ENCODE peak calls at places on chromosomes 3 and 15, in seven cellular contexts. N is CD8-positive, alpha-beta T cell; U is prostate gland; Z is transverse colon; S is tibial artery; Q is neural progenitor cell; Y is Peyer's patch. G is an unnamed sample.

GRCh38 chr3:10365316-10365715 is 44.4 kb upstream of the SEC13 start:
- DNase-seq in U (no peak), Z (no peak), N (no peak), Y (no peak), Q (no peak), S (no peak), G (no peak)

GRCh38 chr15:52290329-52290728 is 5.3 kb downstream of the MYO5C start:
- DNase-seq in U (no peak), Z (no peak), Y (no peak), N (no peak), Q (no peak), S (no peak), G (no peak)

GRCh38 chr3:175932586-175932985 is 1073.5 kb downstream of the NAALADL2 start:
- DNase-seq in Y (no peak), Q (no peak), N (no peak), S (no peak), U (no peak), Z (no peak), G (no peak)

GRCh38 chr3:187286467-187287059 is 5.0 kb downstream of the MASP1 start:
- DNase-seq in Q (no peak), S (no peak), Y (no peak), U (no peak), Z (no peak), N (no peak), G (no peak)

GRCh38 chr3:8555705-8556314 is 54.2 kb downstream of the LMCD1 start:
- DNase-seq in U (no peak), Z (no peak), N (no peak), Y (no peak), Q (no peak), S (no peak), G (no peak)

GRCh38 chr3:14646589-14647413 is 4.8 kb upstream of the CCDC174 start:
- DNase-seq in Y (no peak), Q (peak; percentile 7), Z (no peak), U (no peak), N (no peak), S (no peak), G (no peak)

GRCh38 chr15:70376929-70377691 is 279.4 kb upstream of the TLE3 start:
- DNase-seq in Q (peak; percentile 42), Y (no peak), S (peak; percentile 68), U (no peak), N (no peak), Z (peak; percentile 3), G (peak; percentile 67)

GRCh38 chr3:44962606-44963393 is 13.2 kb downstream of the ZDHHC3 start:
- DNase-seq in Z (no peak), U (no peak), S (no peak), Q (no peak), N (no peak), Y (no peak), G (no peak)

GRCh38 chr3:10093678-10094077 is 14.4 kb downstream of the FANCD2OS start:
- DNase-seq in Z (no peak), N (no peak), S (no peak), U (no peak), Q (no peak), Y (no peak), G (no peak)

GRCh38 chr3:25281041-25281842 is 146.8 kb upstream of the RARB start:
- DNase-seq in Z (no peak), Q (peak; percentile 37), Y (no peak), N (no peak), U (no peak), S (no peak), G (no peak)

GRCh38 chr15:74373056-74373650 is 5.7 kb upstream of the CYP11A1 start:
- DNase-seq in Y (no peak), Z (no peak), N (no peak), S (no peak), Q (no peak), U (no peak), G (no peak)

GRCh38 chr3:23112491-23112890 is 90.6 kb upstream of the UBE2E2 start:
- DNase-seq in Z (peak; percentile 46), U (peak; percentile 10), N (no peak), Y (no peak), S (peak; percentile 28), Q (peak; percentile 15), G (no peak)

GRCh38 chr15:67042490-67043181 is 22.8 kb upstream of the SMAD3 start:
- DNase-seq in Z (no peak), N (no peak), S (no peak), Y (no peak), Q (no peak), U (no peak), G (peak; percentile 1)

GRCh38 chr15:31387483-31388118 is 61.0 kb downstream of the KLF13 start:
- DNase-seq in Y (peak; percentile 51), U (peak; percentile 80), N (peak; percentile 49), Z (no peak), Q (no peak), S (no peak), G (peak; percentile 97)

GRCh38 chr3:46271209-46271608 is 28.9 kb downstream of the CCR3 start:
- DNase-seq in Q (no peak), Z (no peak), S (no peak), U (peak; percentile 25), N (no peak), Y (no peak), G (no peak)

GRCh38 chr15:32730677-32731654 is 13.2 kb downstream of the GREM1 start:
- DNase-seq in S (no peak), Y (peak; percentile 82), N (no peak), U (peak; percentile 56), Q (peak; percentile 61), Z (peak; percentile 89), G (peak; percentile 67)

GRCh38 chr3:49023775-49024174 is 1.9 kb downstream of the NDUFAF3 start:
- DNase-seq in Q (no peak), S (no peak), U (no peak), Z (no peak), N (no peak), Y (no peak), G (no peak)

GRCh38 chr3:9793161-9793781 is 389 bp downstream of the ARPC4 start:
- DNase-seq in Y (peak; percentile 67), S (peak; percentile 38), Z (peak; percentile 57), N (no peak), U (no peak), Q (peak; percentile 37), G (peak; percentile 23)

GRCh38 chr3:44674211-44674610 is 25.7 kb downstream of the ZNF35 start:
- DNase-seq in Q (no peak), N (no peak), S (no peak), Y (no peak), U (no peak), Z (no peak), G (no peak)

GRCh38 chr3:75886971-75887526 is 101.7 kb upstream of the ZNF717 start:
- DNase-seq in Y (no peak), Z (no peak), N (no peak), S (no peak), U (no peak), Q (no peak), G (no peak)

GRCh38 chr15:68510558-68510957 is 68.2 kb upstream of the CORO2B start:
- DNase-seq in U (no peak), N (no peak), S (no peak), Y (no peak), Q (no peak), Z (no peak), G (no peak)

GRCh38 chr3:108474581-108474980 is 35.8 kb downstream of the MYH15 start:
- DNase-seq in N (no peak), Y (no peak), U (no peak), Z (no peak), S (no peak), Q (no peak), G (no peak)

GRCh38 chr15:66233487-66234415 is 19.8 kb downstream of the MEGF11 start:
- DNase-seq in Z (no peak), S (no peak), N (no peak), U (no peak), Y (no peak), Q (peak; percentile 63), G (no peak)

GRCh38 chr3:132289311-132289710 is 27.9 kb upstream of the ACP3 start:
- DNase-seq in N (no peak), Y (no peak), S (no peak), Q (no peak), U (no peak), Z (no peak), G (no peak)

GRCh38 chr3:177932346-177932745 is 603.9 kb upstream of the KCNMB2 start:
- DNase-seq in Z (no peak), Y (no peak), N (no peak), S (no peak), U (no peak), Q (no peak), G (no peak)

GRCh38 chr3:46082021-46082420 is 54.7 kb upstream of the XCR1 start:
- DNase-seq in N (no peak), Z (no peak), Y (no peak), S (no peak), Q (no peak), U (no peak), G (no peak)

GRCh38 chr15:75201609-75202250 is at the start of gene C15orf39:
- DNase-seq in Q (peak; percentile 88), S (peak; percentile 48), U (peak; percentile 56), Y (peak; percentile 87), Z (peak; percentile 78), N (peak; percentile 70), G (peak; percentile 78)

GRCh38 chr3:59751606-59752005 is 701.8 kb upstream of the CFAP20DC start:
- DNase-seq in Y (no peak), N (no peak), S (no peak), U (no peak), Q (no peak), Z (no peak), G (no peak)

GRCh38 chr15:67107014-67107812 is 41.8 kb downstream of the SMAD3 start:
- DNase-seq in Y (peak; percentile 85), Q (no peak), S (peak; percentile 58), U (peak; percentile 71), Z (peak; percentile 77), N (no peak), G (peak; percentile 92)

DNA sequence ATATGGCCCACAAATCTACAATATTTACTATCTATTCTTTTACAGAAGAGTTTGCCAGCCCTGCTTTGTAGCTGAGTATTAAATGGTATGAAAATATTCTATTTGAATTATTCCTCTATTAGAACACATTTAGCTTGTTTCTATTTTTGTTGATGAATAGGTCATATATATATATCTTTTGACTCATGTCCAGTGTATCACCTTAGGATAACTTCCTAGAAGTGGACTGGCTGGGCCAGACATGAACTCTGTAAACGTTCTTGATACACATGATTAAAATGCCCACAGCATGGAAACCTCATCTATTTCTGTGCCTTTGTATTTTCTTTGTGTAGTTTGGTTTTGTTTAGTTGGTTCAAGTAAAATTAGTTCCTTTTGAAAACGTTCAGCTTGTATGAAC is 37.1 kb downstream of the DAZL start:
- DNase-seq in Y (no peak), N (no peak), Z (no peak), U (no peak), Q (no peak), S (no peak), G (no peak)
- TF ChIP-seq CTCF in Y (no peak), N (no peak), Z (no peak), U (no peak), Q (no peak), S (no peak), G (no peak)

GRCh38 chr3:63973406-63973805 is 49.9 kb downstream of the PSMD6 start:
- DNase-seq in N (no peak), Q (no peak), S (no peak), Y (no peak), U (no peak), Z (no peak), G (no peak)
- H3K4me1 ChIP-seq in N (peaks cover 92% of the 10 kb centered on the region), Q (peaks cover 90% of the 10 kb centered on the region), S (peaks cover 42% of the 10 kb centered on the region), Y (peaks cover 19% of the 10 kb centered on the region), U (peaks cover 2% of the 10 kb centered on the region), Z (peaks cover 70% of the 10 kb centered on the region), G (peaks cover 98% of the 10 kb centered on the region)

GRCh38 chr3:38149701-38150100 is 11.2 kb downstream of the MYD88 start:
- DNase-seq in Q (no peak), S (no peak), Y (no peak), Z (no peak), N (no peak), U (no peak), G (no peak)
- H3K27ac ChIP-seq in Q (no peak overlapping the region), S (no peak overlapping the region), Y (no peak overlapping the region), Z (no peak overlapping the region), N (no peak overlapping the region), U (no peak overlapping the region), G (no peak overlapping the region)

GRCh38 chr3:123552095-123552714 is 32.6 kb downstream of the HACD2 start:
- DNase-seq in Y (no peak), S (no peak), U (no peak), N (no peak), Z (no peak), Q (peak; percentile 22), G (no peak)
- TF ChIP-seq CTCF in Y (peak; percentile 23), S (peak; percentile 37), U (no peak), N (peak; percentile 27), Z (peak; percentile 32), Q (peak; percentile 64), G (peak; percentile 22)

G was measured in body of pancreas.